ENCODE peak calls at places on chromosomes 5 and 9, in eight cellular contexts. O, G, L, D, V, N, Z and B are unnamed samples. For H3K36me3, the result is how much of the 10 kb centered on the place peaks cover.

GRCh38 chr5:145937432-145938250 is 1.3 kb downstream of the SH3RF2 start:
- DNase-seq in O (no peak), G (no peak), L (no peak), D (no peak), V (no peak), N (peak), Z (no peak), B (peak)

GRCh38 chr9:18676501-18676900 is 202.5 kb downstream of the ADAMTSL1 start:
- DNase-seq in O (no peak), G (no peak), L (no peak), D (no peak), V (no peak), N (no peak), Z (no peak), B (no peak)

GRCh38 chr9:86282979-86283535 is 719 bp upstream of the ISCA1 start:
- DNase-seq in O (no peak), G (peak), L (no peak), D (no peak), V (no peak), N (no peak), Z (no peak), B (peak)

GRCh38 chr9:4992872-4993271 is 7.8 kb downstream of the JAK2 start:
- DNase-seq in O (no peak), G (no peak), L (no peak), D (no peak), V (no peak), N (no peak), Z (no peak), B (no peak)

GRCh38 chr5:167866797-167867196 is 424.6 kb upstream of the WWC1 start:
- DNase-seq in O (no peak), G (no peak), L (no peak), D (no peak), V (no peak), N (no peak), Z (no peak), B (no peak)

GRCh38 chr9:137485343-137486140 is 26.4 kb upstream of the NSMF start:
- DNase-seq in O (no peak), G (no peak), L (no peak), D (peak), V (no peak), N (no peak), Z (no peak), B (no peak)

GRCh38 chr5:15796096-15796495 is 296.1 kb downstream of the FBXL7 start:
- DNase-seq in O (no peak), G (no peak), L (no peak), D (no peak), V (no peak), N (no peak), Z (no peak), B (no peak)

GRCh38 chr9:23803216-23803615 is 22.8 kb downstream of the ELAVL2 start:
- DNase-seq in O (no peak), G (no peak), L (no peak), D (no peak), V (no peak), N (no peak), Z (no peak), B (no peak)

GRCh38 chr5:130937046-130937445 is 228.0 kb downstream of the HINT1 start:
- DNase-seq in O (no peak), G (no peak), L (no peak), D (no peak), V (no peak), N (no peak), Z (no peak), B (no peak)

DNA sequence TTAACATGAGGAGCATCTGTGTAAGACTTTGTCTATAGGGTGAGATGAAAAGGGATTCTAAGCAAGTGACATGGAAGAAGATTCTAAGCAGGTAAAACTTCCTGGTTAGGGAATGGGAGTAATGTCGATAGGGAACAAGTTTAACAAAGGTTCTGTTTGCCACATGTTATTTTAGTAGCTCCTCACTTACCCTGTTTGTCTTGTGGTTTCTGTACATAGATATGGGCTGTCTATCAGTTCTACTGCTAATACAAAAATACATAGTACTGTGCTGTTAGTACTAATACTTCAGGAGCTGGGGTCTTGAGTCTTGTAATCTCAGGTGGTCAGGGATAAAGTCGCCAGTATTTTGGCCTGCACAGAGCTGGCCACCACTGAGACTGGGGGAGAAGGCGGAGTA is 32.9 kb downstream of the RAB24 start:
- DNase-seq in O (no peak), G (no peak), L (no peak), D (no peak), V (no peak), N (no peak), Z (no peak), B (peak)
- H3K36me3 ChIP-seq in O (under half), G (under half), L (under half), D (half or more), V (under half), N (half or more), Z (half or more), B (under half)

GRCh38 chr9:133074111-133074651 is 12.4 kb downstream of the CEL start:
- DNase-seq in O (no peak), G (no peak), L (no peak), D (no peak), V (no peak), N (no peak), Z (peak), B (no peak)
- TF ChIP-seq CTCF in O (no peak), G (no peak), L (no peak), D (no peak), V (no peak), N (no peak), Z (no peak), B (no peak)

DNA sequence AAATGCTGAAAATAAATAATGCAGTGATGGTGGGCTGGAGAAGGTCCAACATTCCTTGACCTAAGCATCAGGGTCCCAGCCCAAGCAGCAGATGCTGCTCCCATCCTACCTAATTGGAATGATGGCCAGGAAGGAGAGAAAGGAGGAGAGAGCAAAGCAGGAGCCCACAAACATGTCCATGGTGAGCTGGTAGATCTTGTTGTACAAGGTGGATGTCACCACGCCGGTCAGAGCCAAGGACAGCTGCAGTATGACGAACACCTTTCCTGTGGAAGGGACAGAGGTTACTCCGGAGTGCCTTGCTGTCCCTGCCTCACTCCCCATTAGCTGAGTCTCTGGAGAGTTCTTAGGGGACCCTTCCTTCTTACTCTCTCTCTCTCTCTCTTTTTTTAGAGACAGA is 4.3 kb downstream of the SLC46A2 start:
- DNase-seq in O (no peak), G (no peak), L (no peak), D (no peak), V (no peak), N (no peak), Z (no peak), B (no peak)
- H3K4me3 ChIP-seq in O (no peak), G (no peak), L (no peak), D (no peak), V (no peak), N (no peak), Z (no peak), B (no peak)

DNA sequence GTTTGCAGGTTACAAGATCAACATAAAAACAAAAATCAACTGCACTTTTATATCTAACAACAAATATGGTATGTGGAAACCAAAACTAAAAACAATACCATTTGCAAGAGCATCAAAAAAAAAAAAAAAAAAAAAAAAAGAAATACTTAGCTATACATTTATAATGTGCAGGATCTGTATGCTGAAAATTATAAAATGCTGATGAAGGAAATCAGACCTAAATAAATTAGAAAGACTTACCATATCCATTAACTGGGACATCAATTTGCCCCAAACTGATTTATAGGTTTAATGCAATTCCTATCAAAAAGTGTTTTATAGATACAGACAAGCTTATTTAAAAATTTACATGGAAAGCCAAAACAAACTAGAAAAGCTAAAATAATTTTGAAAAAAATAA is 60.4 kb upstream of the OTP start:
- DNase-seq in O (no peak), G (no peak), L (no peak), D (no peak), V (no peak), N (no peak), Z (no peak), B (no peak)
- H3K36me3 ChIP-seq in O (under half), G (under half), L (under half), D (under half), V (under half), N (under half), Z (under half), B (under half)